ENCODE peak calls at places on chromosomes 5 and 9, in seven cellular contexts. O, E, G, V, Y, N and C are unnamed samples.

GRCh38 chr5:172556262-172556661 is 84.8 kb upstream of the NEURL1B start:
- DNase-seq in Y (no peak), V (no peak), N (no peak), G (no peak), O (no peak), E (no peak), C (no peak)

GRCh38 chr5:143479394-143479793 is 75.9 kb upstream of the NR3C1 start:
- DNase-seq in Y (no peak), V (no peak), E (peak), O (no peak), G (no peak), N (no peak), C (no peak)

GRCh38 chr5:7872517-7873149 is 3.7 kb downstream of the MTRR start:
- DNase-seq in V (no peak), Y (no peak), E (no peak), O (no peak), G (no peak), N (no peak), C (no peak)

GRCh38 chr5:57436586-57436985 is 46.0 kb downstream of the ACTBL2 start:
- DNase-seq in V (no peak), G (no peak), N (no peak), O (no peak), Y (no peak), E (no peak), C (no peak)

GRCh38 chr5:36885566-36886485 is 9.3 kb downstream of the NIPBL start:
- DNase-seq in O (no peak), G (no peak), N (no peak), E (no peak), V (no peak), Y (peak), C (no peak)

GRCh38 chr5:158756873-158757272 is 342.8 kb downstream of the EBF1 start:
- DNase-seq in E (no peak), V (no peak), G (no peak), N (no peak), Y (peak), O (peak), C (no peak)

GRCh38 chr9:108386859-108387384 is 468.9 kb downstream of the ACTL7B start:
- DNase-seq in E (peak), O (no peak), G (no peak), Y (no peak), V (no peak), N (no peak), C (no peak)

GRCh38 chr5:172858511-172858989 is 24.5 kb downstream of the ERGIC1 start:
- DNase-seq in E (no peak), Y (no peak), G (no peak), N (no peak), V (no peak), O (no peak), C (no peak)

GRCh38 chr9:83714316-83714715 is 6.6 kb upstream of the UBQLN1 start:
- DNase-seq in V (no peak), G (no peak), E (peak), Y (no peak), N (no peak), O (peak), C (no peak)
- TF ChIP-seq CTCF in V (peak), G (peak), E (peak), Y (peak), N (peak), O (peak), C (peak)

DNA sequence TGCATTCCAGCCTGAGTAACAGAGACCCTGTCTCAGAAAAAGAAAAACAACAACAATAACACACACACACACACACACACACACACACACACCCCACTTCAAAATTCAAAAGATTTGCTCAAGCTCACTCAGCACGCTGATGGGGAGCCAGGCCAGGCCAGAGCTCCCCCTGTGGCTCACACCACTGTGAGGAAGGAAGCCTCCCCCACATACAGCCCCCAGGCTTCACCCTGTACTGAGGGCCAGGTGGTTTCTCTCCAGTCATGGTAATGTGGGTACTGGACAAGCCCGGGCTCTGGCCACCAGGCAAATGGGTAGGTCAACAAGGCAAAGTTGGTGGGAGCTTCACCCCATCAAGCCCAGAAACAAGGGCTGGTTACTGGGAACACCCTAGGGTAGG is 19.0 kb downstream of the ATOX1 start:
- DNase-seq in O (no peak), E (peak), N (no peak), G (no peak), V (no peak), Y (peak), C (no peak)
- TF ChIP-seq CTCF in O (no peak), E (peak), N (no peak), G (no peak), V (no peak), Y (no peak), C (no peak)

DNA sequence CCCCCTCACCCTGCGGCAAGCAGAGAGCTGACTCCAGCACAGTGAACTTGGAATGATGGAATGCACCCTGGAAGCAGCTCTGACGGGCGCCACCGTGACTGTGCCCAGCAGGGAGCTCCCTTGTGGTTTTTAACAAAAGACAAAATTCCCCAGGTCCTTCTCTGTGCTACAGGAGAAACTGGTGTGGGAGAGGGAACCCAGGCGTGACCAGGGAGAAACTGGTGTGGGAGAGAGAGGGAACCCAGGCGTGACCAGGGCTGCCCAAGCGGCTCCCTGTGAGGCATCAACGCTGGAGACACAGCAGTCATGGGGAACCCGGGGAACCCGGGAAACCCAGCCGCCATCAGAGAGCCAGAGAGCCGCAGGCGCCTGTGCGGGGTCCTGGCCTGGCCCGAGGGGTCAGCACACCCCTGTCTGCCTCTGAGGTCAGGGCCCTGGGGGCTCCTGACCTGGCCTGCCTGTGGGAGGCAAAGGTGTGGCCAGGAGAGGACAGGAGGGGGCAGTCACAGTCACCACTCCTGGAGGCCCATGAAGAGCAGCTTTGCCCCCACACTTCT is 3.1 kb upstream of the AHRR start:
- DNase-seq in Y (no peak), N (no peak), O (no peak), E (peak), G (peak), V (no peak), C (peak)
- TF ChIP-seq CTCF in Y (peak), N (no peak), O (no peak), E (peak), G (no peak), V (no peak), C (peak)

GRCh38 chr9:124312290-124313265 is 54.8 kb downstream of the NEK6 start:
- DNase-seq in G (no peak), E (no peak), Y (peak), N (no peak), V (no peak), O (no peak), C (no peak)
- TF ChIP-seq CTCF in G (no peak), E (peak), Y (peak), N (no peak), V (no peak), O (peak), C (no peak)

GRCh38 chr5:65098393-65098792 is 329.7 kb downstream of the CWC27 start:
- DNase-seq in G (no peak), Y (no peak), O (no peak), N (no peak), V (no peak), E (no peak), C (no peak)
- TF ChIP-seq CTCF in G (no peak), Y (no peak), O (no peak), N (no peak), V (no peak), E (no peak), C (no peak)

GRCh38 chr5:82885657-82886389 is 191.4 kb downstream of the TMEM167A start:
- DNase-seq in V (no peak), Y (no peak), N (no peak), G (no peak), E (peak), O (peak), C (no peak)
- TF ChIP-seq CTCF in V (no peak), Y (peak), N (no peak), G (no peak), E (peak), O (no peak), C (peak)

DNA sequence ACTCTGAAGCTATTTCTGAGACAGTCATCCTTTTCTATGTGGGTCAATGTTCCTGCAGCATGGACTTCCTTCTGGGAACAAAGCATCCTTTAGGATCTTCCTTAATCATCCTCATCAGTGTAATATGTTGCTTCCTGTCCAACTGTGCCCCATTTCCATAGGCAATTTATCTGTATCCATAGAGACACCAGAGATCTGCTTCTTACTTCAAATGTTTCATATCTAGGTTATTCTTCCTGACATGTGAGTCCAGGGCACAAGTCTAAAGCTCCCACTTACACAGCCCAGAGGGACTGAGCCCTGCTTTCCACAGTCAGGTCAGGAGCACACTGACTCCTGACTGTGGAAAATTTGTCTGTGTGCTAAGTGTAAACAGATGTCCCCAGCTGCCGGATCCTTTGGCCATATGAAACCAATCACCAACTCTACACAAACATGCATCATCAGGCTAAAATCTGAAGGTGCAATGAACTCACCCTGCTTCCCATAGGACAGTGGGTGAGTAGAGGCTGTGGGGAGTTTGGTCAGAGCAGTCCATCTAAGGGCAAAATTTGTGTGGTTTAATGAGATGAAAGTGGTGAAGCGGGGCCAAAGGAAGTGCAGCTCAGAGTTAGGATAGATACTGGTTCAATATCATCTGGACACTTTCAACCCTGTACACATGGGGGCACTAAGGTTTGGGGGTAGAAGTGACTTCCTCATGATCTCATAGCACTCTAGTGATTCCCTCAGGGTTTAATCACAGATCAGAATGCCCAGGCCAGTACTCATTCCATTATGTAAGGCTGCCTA is 85.2 kb upstream of the TNC start:
- DNase-seq in E (peak), V (no peak), G (no peak), Y (no peak), N (no peak), O (no peak), C (no peak)
- TF ChIP-seq CTCF in E (no peak), V (no peak), G (no peak), Y (no peak), N (no peak), O (no peak), C (no peak)